ENCODE peak calls at places on chromosomes 5 and 9, in seven cellular contexts. Y is GM13977, A is cardiac muscle cell, Z is breast epithelium, W is fibroblast of lung, R is endothelial cell, E is DND-41. U is an unnamed sample.

GRCh38 chr5:151017897-151018296 is 2.5 kb upstream of the GPX3 start:
- DNase-seq in R (no peak), Y (no peak), W (no peak), A (no peak), Z (no peak), E (no peak), U (no peak)

GRCh38 chr5:157252741-157253465 is 13.0 kb upstream of the CYFIP2 start:
- DNase-seq in A (no peak), Z (no peak), Y (peak), E (peak), R (no peak), W (peak), U (no peak)

GRCh38 chr5:151480384-151480783 is 33.0 kb downstream of the SLC36A1 start:
- DNase-seq in Z (no peak), A (no peak), W (peak), R (no peak), Y (no peak), E (no peak), U (no peak)

GRCh38 chr9:130292104-130292503 is 26.5 kb downstream of the HMCN2 start:
- DNase-seq in Z (no peak), W (no peak), E (no peak), R (no peak), Y (no peak), A (no peak), U (no peak)

GRCh38 chr5:40716000-40716399 is 36.3 kb downstream of the PTGER4 start:
- DNase-seq in A (no peak), Y (no peak), E (no peak), Z (no peak), W (no peak), R (no peak), U (no peak)

GRCh38 chr9:10274983-10275382 is 337.8 kb downstream of the PTPRD start:
- DNase-seq in Y (no peak), R (no peak), W (no peak), Z (no peak), A (peak), E (no peak), U (no peak)

GRCh38 chr9:25850803-25851202 is 172.6 kb upstream of the TUSC1 start:
- DNase-seq in W (no peak), Y (no peak), E (no peak), R (no peak), A (no peak), Z (no peak), U (no peak)

GRCh38 chr9:131180454-131180853 is 55.1 kb downstream of the NUP214 start:
- DNase-seq in W (peak), A (no peak), Y (no peak), Z (no peak), R (no peak), E (no peak), U (no peak)

GRCh38 chr5:110440058-110440457 is 286.4 kb downstream of the TMEM232 start:
- DNase-seq in Y (no peak), R (no peak), Z (no peak), W (no peak), A (no peak), E (no peak), U (no peak)

GRCh38 chr9:69519470-69520240 is 152.5 kb downstream of the APBA1 start:
- DNase-seq in A (no peak), W (no peak), R (no peak), Y (no peak), Z (no peak), E (no peak), U (no peak)

GRCh38 chr5:1667648-1668140 is 131.9 kb downstream of the MRPL36 start:
- DNase-seq in E (no peak), R (no peak), Z (no peak), W (no peak), A (no peak), Y (peak), U (no peak)

GRCh38 chr5:81778642-81779041 is 27.7 kb upstream of the SSBP2 start:
- DNase-seq in R (no peak), A (no peak), Z (no peak), W (peak), E (peak), Y (no peak), U (no peak)

GRCh38 chr5:141779642-141780041 is 97.6 kb upstream of the ARAP3 start:
- DNase-seq in W (peak), Z (no peak), Y (no peak), E (peak), R (no peak), A (no peak), U (no peak)

GRCh38 chr9:82036101-82036500 is 47.5 kb downstream of the SPATA31D1 start:
- DNase-seq in W (no peak), R (no peak), Z (no peak), A (no peak), Y (no peak), E (no peak), U (no peak)

GRCh38 chr9:87668222-87668621 is 57.7 kb upstream of the CTSL start:
- DNase-seq in Z (no peak), W (no peak), Y (no peak), A (no peak), R (no peak), E (no peak), U (no peak)

GRCh38 chr5:24208540-24209141 is 436.1 kb downstream of the CDH10 start:
- DNase-seq in R (no peak), A (no peak), E (no peak), W (no peak), Z (no peak), Y (no peak), U (no peak)

GRCh38 chr9:130633336-130634190 is 30.8 kb upstream of the PRDM12 start:
- DNase-seq in Z (peak), A (no peak), W (no peak), E (no peak), R (no peak), Y (no peak), U (no peak)

GRCh38 chr5:132354381-132354780 is 15.1 kb upstream of the SLC22A5 start:
- DNase-seq in R (no peak), E (no peak), W (no peak), A (no peak), Z (no peak), Y (no peak), U (no peak)

GRCh38 chr5:177462021-177462670 is 11.3 kb downstream of the DBN1 start:
- DNase-seq in E (no peak), A (no peak), Z (no peak), R (peak), Y (no peak), W (no peak), U (no peak)

GRCh38 chr9:125541840-125542243 is 165.2 kb downstream of the MAPKAP1 start:
- DNase-seq in W (peak), A (no peak), Y (no peak), R (no peak), E (no peak), Z (no peak), U (no peak)

GRCh38 chr9:34519321-34520020 is 3.3 kb downstream of the ENHO start:
- DNase-seq in Y (no peak), Z (no peak), E (no peak), A (no peak), W (no peak), R (no peak), U (no peak)
- TF ChIP-seq CTCF in Y (no peak), Z (no peak), E (peak), A (no peak), W (no peak), R (no peak), U (no peak)

GRCh38 chr5:5418764-5419163 is 3.7 kb upstream of the ICE1 start:
- DNase-seq in R (no peak), Z (no peak), W (no peak), E (no peak), A (no peak), Y (no peak), U (no peak)
- TF ChIP-seq CTCF in R (no peak), Z (no peak), W (no peak), E (no peak), A (no peak), Y (no peak), U (no peak)

DNA sequence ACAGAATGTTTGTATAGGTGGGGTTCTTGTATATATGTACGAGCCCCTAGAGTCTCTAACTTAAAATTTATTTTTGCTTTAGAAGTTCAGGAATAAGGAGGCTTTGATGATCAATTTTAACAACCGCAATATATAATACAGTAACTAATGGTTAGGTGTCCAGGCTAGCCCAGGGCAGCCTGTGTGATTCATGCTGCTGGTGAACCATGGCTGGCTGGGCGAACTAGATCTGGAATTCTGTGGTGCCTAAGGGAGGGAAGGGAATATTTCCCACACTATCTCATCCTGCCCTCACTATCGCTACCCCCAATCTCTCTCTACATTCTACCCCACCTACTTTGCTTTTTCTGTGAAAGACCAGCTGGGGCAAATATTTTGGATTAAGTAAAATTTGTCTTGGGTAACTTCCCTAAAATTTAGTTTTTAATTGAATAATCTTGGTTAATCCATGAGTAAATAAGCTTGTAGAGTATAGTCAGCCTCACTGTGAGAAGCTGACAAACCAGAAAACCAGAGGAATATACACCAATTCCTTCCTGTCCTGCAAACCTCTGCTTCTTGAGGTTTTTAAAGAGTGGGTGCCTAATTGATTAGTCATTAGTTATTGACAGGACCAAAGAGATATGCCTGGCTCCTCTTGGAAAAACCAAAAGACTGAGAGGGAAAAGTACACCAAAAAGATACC is 115.2 kb upstream of the CCDC152 start:
- DNase-seq in E (no peak), Z (no peak), A (no peak), R (no peak), W (peak), Y (no peak), U (no peak)
- TF ChIP-seq CTCF in E (no peak), Z (no peak), A (no peak), R (no peak), W (no peak), Y (no peak), U (no peak)

GRCh38 chr5:165209101-165209727 is 1703.8 kb downstream of the MAT2B start:
- DNase-seq in W (peak), E (no peak), A (peak), Z (no peak), R (no peak), Y (peak), U (no peak)
- TF ChIP-seq CTCF in W (peak), E (peak), A (peak), Z (peak), R (peak), Y (peak), U (peak)

DNA sequence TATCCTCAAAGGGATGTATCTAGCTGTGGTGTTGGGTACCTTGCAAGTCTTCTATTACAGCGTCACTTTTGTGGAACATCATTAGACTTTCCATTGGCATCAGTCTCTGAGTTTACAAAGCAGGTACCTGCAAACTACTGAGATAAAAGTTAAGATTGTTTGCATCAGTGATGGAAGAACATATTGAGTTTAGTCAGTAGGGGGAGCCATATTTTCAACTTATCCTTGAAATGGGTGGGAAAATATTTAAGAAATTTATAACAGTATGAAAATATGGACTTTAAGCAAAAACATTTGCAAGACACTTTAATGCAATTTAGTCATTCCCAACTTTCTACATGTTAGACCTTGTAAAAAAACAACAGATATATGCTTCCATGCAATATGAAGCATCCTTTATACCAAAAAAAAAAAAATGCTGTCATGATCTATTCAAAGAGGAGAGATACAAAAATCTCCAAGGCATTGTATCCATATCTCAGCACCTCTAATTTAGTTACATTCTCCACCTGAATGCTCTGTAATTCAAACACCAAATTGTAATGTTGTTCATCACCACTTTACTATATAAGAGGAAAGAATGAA is 98.6 kb upstream of the ADAMTS19 start:
- DNase-seq in W (peak), Z (no peak), A (peak), Y (no peak), E (no peak), R (no peak), U (no peak)
- TF ChIP-seq CTCF in W (peak), Z (no peak), A (peak), Y (peak), E (peak), R (peak), U (no peak)

DNA sequence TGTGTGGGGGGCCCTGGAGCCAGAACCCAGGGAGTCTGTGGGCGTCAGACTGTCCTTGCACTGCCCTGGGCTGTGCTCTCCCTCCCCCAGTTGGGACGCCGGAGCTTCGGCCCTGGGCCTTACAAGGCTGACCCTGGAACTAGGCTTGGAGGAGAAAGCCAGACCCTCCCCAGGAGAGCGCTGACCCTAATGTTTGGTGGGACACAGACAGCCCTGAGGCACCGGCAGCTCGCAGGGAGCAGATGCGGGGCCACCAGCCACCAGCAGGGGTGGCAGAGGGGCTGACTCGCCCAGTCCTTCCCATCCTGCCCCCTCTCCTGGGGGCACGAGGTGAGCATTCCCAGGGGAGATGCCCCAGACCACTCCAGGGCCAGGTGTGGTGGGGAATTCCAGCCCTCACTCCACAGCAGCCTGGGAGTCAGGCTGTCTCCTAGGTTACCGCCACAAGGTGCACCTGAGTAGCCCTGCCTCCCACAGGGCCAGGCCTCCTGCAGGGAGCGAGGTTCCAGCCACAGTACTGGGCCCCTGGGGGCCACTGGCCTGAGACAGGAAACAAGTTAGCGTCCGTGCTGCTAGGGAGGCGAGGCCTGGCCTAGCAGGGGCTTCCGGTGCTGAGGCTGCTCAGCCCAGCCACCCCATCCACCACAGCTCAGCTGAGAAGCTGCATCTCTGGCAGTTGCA is 134.6 kb downstream of the OLFM1 start:
- DNase-seq in Y (no peak), W (no peak), R (no peak), E (no peak), A (no peak), Z (no peak), U (no peak)
- TF ChIP-seq CTCF in Y (no peak), W (no peak), R (peak), E (no peak), A (no peak), Z (no peak), U (no peak)

U was measured in activated B cell treated with CpG ODN at 0.5 μM for 24 hours.